ENCODE peak calls at places on chromosome 5, in nine cellular contexts. H is fibroblast of lung; A is IMR-90; U is CD8-positive, alpha-beta T cell; B is mammary epithelial cell; I is neural progenitor cell; E is psoas muscle; S is brain microvascular endothelial cell; M is keratinocyte. C is an unnamed sample. For H3K36me3, the result is how much of the 10 kb centered on the place peaks cover.

GRCh38 chr5:55022454-55022853 is 1.6 kb upstream of the GZMK start:
- DNase-seq in M (no peak), A (no peak), I (no peak), B (no peak), H (no peak), E (no peak), U (no peak), S (no peak), C (no peak)

GRCh38 chr5:136006767-136007251 is 22.0 kb upstream of the TGFBI start:
- DNase-seq in A (peak), U (no peak), M (peak), S (peak), E (peak), H (peak), I (no peak), B (peak), C (peak)

GRCh38 chr5:83472508-83473343 is 1.2 kb downstream of the VCAN start:
- DNase-seq in H (peak), S (no peak), B (peak), E (peak), U (no peak), A (no peak), M (no peak), I (peak), C (no peak)

GRCh38 chr5:110159202-110159601 is 469.5 kb downstream of the MAN2A1 start:
- DNase-seq in E (no peak), I (no peak), B (peak), A (no peak), H (peak), M (peak), S (peak), U (no peak), C (no peak)

GRCh38 chr5:111937091-111937490 is 180.1 kb upstream of the NREP start:
- DNase-seq in H (peak), S (no peak), M (no peak), A (peak), E (no peak), I (no peak), U (no peak), B (no peak), C (no peak)

GRCh38 chr5:137703565-137703964 is 32.3 kb downstream of the KLHL3 start:
- DNase-seq in U (no peak), E (no peak), S (no peak), B (no peak), H (no peak), I (no peak), M (no peak), A (no peak), C (no peak)

GRCh38 chr5:179118756-179119414 is 58.7 kb downstream of the ZNF354C start:
- DNase-seq in A (no peak), B (no peak), E (no peak), U (no peak), S (no peak), H (no peak), M (no peak), I (no peak), C (no peak)

GRCh38 chr5:6166698-6167394 is 211.5 kb downstream of the MED10 start:
- DNase-seq in M (no peak), A (no peak), S (no peak), U (no peak), H (no peak), B (peak), E (no peak), I (no peak), C (no peak)

GRCh38 chr5:178940569-178941360 is at the start of gene ZNF454:
- DNase-seq in M (no peak), A (peak), E (peak), U (no peak), H (peak), I (no peak), B (no peak), S (peak), C (peak)

GRCh38 chr5:171485668-171486067 is 66.2 kb downstream of the FGF18 start:
- DNase-seq in U (no peak), M (no peak), B (no peak), A (no peak), I (no peak), E (no peak), H (no peak), S (no peak), C (no peak)

GRCh38 chr5:132227485-132228240 is at the start of gene P4HA2:
- DNase-seq in M (no peak), I (peak), U (no peak), A (peak), B (peak), E (peak), S (peak), H (peak), C (no peak)

GRCh38 chr5:149073217-149073616 is 10.4 kb upstream of the SH3TC2 start:
- DNase-seq in A (no peak), M (no peak), U (no peak), H (no peak), S (no peak), E (no peak), I (no peak), B (no peak), C (no peak)

GRCh38 chr5:150654181-150654580 is 6.9 kb upstream of the MYOZ3 start:
- DNase-seq in M (no peak), U (no peak), S (no peak), E (no peak), B (no peak), H (no peak), A (no peak), I (no peak), C (no peak)

GRCh38 chr5:116573617-116574431 is 799 bp downstream of the SEMA6A start:
- DNase-seq in M (no peak), S (no peak), H (peak), I (peak), E (no peak), U (no peak), B (peak), A (no peak), C (no peak)

GRCh38 chr5:177474094-177474493 is 660 bp upstream of the DBN1 start:
- DNase-seq in U (no peak), I (no peak), S (peak), M (no peak), B (no peak), H (peak), E (no peak), A (no peak), C (no peak)

GRCh38 chr5:131589510-131590348 is 45.3 kb downstream of the RAPGEF6 start:
- DNase-seq in S (no peak), U (no peak), A (peak), I (peak), B (peak), H (peak), E (no peak), M (no peak), C (no peak)

GRCh38 chr5:62457071-62457470 is 44.5 kb downstream of the IPO11 start:
- DNase-seq in B (peak), U (no peak), S (peak), A (peak), I (no peak), M (no peak), H (no peak), E (no peak), C (no peak)

GRCh38 chr5:39624268-39624886 is 199.6 kb upstream of the DAB2 start:
- DNase-seq in B (peak), U (no peak), I (no peak), A (peak), M (no peak), H (peak), E (no peak), S (peak), C (peak)

GRCh38 chr5:168184103-168184502 is 107.3 kb upstream of the WWC1 start:
- DNase-seq in A (no peak), S (no peak), H (no peak), I (no peak), E (no peak), M (no peak), B (no peak), U (no peak), C (no peak)

GRCh38 chr5:91179018-91179417 is 204.1 kb downstream of the ARRDC3 start:
- DNase-seq in H (peak), M (no peak), U (no peak), A (peak), E (no peak), S (no peak), I (no peak), B (no peak), C (no peak)

GRCh38 chr5:167375125-167375524 is 916.3 kb upstream of the WWC1 start:
- DNase-seq in B (no peak), S (no peak), E (no peak), U (no peak), I (no peak), M (no peak), A (no peak), H (no peak), C (no peak)

GRCh38 chr5:10760033-10760975 is 730 bp downstream of the DAP start:
- DNase-seq in B (peak), A (peak), M (no peak), U (peak), S (peak), H (peak), E (no peak), I (peak), C (no peak)

GRCh38 chr5:989961-990530 is 18.6 kb upstream of the NKD2 start:
- DNase-seq in M (no peak), E (peak), B (no peak), H (no peak), I (peak), U (no peak), A (no peak), S (no peak), C (no peak)

GRCh38 chr5:41857989-41858388 is 12.2 kb downstream of the OXCT1 start:
- DNase-seq in E (no peak), M (no peak), B (no peak), I (no peak), H (no peak), S (no peak), U (no peak), A (no peak), C (no peak)
- H3K36me3 ChIP-seq in E (under half), M (under half), B (under half), I (under half), H (under half), S (under half), U (under half), A (under half), C (under half)

GRCh38 chr5:126864042-126864688 is 87.2 kb downstream of the LMNB1 start:
- DNase-seq in E (peak), H (no peak), U (no peak), S (no peak), M (no peak), A (no peak), B (no peak), I (no peak), C (no peak)
- H3K4me3 ChIP-seq in E (peak), H (no peak), U (no peak), S (no peak), M (no peak), A (no peak), B (no peak), I (no peak), C (no peak)

DNA sequence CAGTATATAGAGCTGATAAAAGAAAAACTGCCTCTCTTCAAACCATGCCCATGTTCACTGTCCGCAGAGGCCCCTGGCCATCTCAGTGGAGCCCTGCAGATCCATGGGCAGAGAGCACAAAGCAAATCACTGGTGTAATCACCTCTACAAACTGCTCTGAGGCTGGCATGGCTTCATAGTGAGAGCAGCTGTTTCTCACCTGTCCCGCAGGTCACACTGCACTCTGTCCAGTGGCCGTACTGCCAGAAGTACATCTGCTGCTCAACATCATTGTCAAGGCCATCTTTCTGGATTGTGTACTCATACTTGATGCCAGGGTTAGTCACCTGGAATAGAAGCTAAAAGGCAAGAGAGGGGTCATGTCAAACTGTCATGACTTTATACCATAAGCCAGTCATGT is 173.3 kb downstream of the TARS1 start:
- DNase-seq in S (no peak), B (no peak), U (no peak), M (no peak), E (no peak), H (no peak), I (no peak), A (no peak), C (no peak)
- TF ChIP-seq CTCF in S (no peak), B (no peak), U (no peak), M (no peak), E (no peak), H (no peak), I (no peak), A (no peak), C (no peak)

GRCh38 chr5:180850434-180851078 is 10.5 kb downstream of the ZFP62 start:
- DNase-seq in I (no peak), U (no peak), E (no peak), B (no peak), H (no peak), A (no peak), M (no peak), S (no peak), C (no peak)
- H3K36me3 ChIP-seq in I (half or more), U (under half), E (half or more), B (under half), H (under half), A (under half), M (under half), S (under half), C (under half)

GRCh38 chr5:124888050-124888506 is 141.6 kb upstream of the ZNF608 start:
- DNase-seq in E (no peak), I (peak), H (no peak), U (no peak), M (no peak), S (peak), A (no peak), B (no peak), C (peak)
- H3K4me3 ChIP-seq in E (peak), I (no peak), H (no peak), U (no peak), M (no peak), S (no peak), A (no peak), B (no peak), C (peak)

C was measured in kidney epithelial cell.